ENCODE peak calls at places on chromosomes 4 and X, in five cellular contexts. U is neural progenitor cell, K is hepatocyte, W is retinal pigment epithelial cell, T is body of pancreas. X is an unnamed sample.

GRCh38 chr4:10098770-10099139 is 17.8 kb downstream of the WDR1 start:
- DNase-seq in U (no peak), K (no peak), W (no peak), T (no peak), X (peak; percentile 58)

GRCh38 chr4:76377922-76378321 is 43.0 kb downstream of the CCDC158 start:
- DNase-seq in U (peak; percentile 69), K (peak; percentile 78), W (peak; percentile 1), T (peak; percentile 48), X (peak; percentile 57)

GRCh38 chr4:78722880-78723279 is 53.3 kb upstream of the BMP2K start:
- DNase-seq in U (no peak), K (no peak), W (no peak), T (no peak), X (no peak)

GRCh38 chr4:145619639-145619996 is 433 bp downstream of the MMAA start:
- DNase-seq in U (no peak), K (peak; percentile 75), W (no peak), T (peak; percentile 84), X (peak; percentile 53)

GRCh38 chr4:69124941-69125340 is 28.7 kb downstream of the UGT2B7 start:
- DNase-seq in U (no peak), K (no peak), W (no peak), T (no peak), X (no peak)

GRCh38 chr4:76779740-76780459 is 118.0 kb downstream of the SOWAHB start:
- DNase-seq in U (no peak), K (no peak), W (no peak), T (no peak), X (no peak)

GRCh38 chrX:152632445-152633097 is 5.1 kb upstream of the GABRQ start:
- DNase-seq in U (peak; percentile 42), K (peak; percentile 55), W (no peak), T (peak; percentile 58), X (peak; percentile 48)

GRCh38 chrX:13287816-13288215 is 32.0 kb downstream of the ATXN3L start:
- DNase-seq in U (no peak), K (no peak), W (peak; percentile 64), T (no peak), X (peak; percentile 56)

GRCh38 chr4:112840061-112840460 is 203.1 kb downstream of the LARP7 start:
- DNase-seq in U (no peak), K (no peak), W (no peak), T (no peak), X (peak; percentile 10)

GRCh38 chr4:166091914-166092510 is 219.0 kb downstream of the TLL1 start:
- DNase-seq in U (peak; percentile 65), K (peak; percentile 65), W (no peak), T (no peak), X (peak; percentile 73)

GRCh38 chrX:26651755-26652154 is 435.8 kb downstream of the MAGEB5 start:
- DNase-seq in U (no peak), K (no peak), W (no peak), T (no peak), X (no peak)

GRCh38 chr4:30396772-30397475 is 323.2 kb upstream of the PCDH7 start:
- DNase-seq in U (no peak), K (no peak), W (no peak), T (no peak), X (peak; percentile 86)

GRCh38 chrX:31147175-31147574 is 75.3 kb upstream of the FTHL17 start:
- DNase-seq in U (peak; percentile 54), K (no peak), W (no peak), T (no peak), X (no peak)

GRCh38 chrX:41559662-41560061 is 112.5 kb downstream of the NYX start:
- DNase-seq in U (no peak), K (peak; percentile 11), W (peak; percentile 15), T (no peak), X (peak; percentile 90)

GRCh38 chr4:59818656-59819055 is 1381.5 kb upstream of the ADGRL3 start:
- DNase-seq in U (no peak), K (no peak), W (no peak), T (no peak), X (no peak)

GRCh38 chrX:32524385-32524784 is 687.0 kb downstream of the DMD start:
- DNase-seq in U (no peak), K (no peak), W (no peak), T (no peak), X (no peak)

GRCh38 chrX:11105080-11105479 is 6.1 kb upstream of the HCCS start:
- DNase-seq in U (no peak), K (no peak), W (no peak), T (no peak), X (peak; percentile 43)

GRCh38 chr4:139978692-139979091 is 175.3 kb downstream of the MAML3 start:
- DNase-seq in U (no peak), K (no peak), W (no peak), T (no peak), X (no peak)

GRCh38 chr4:160117686-160118085 is 1014.8 kb downstream of the RAPGEF2 start:
- DNase-seq in U (no peak), K (no peak), W (no peak), T (no peak), X (no peak)

GRCh38 chrX:126065901-126066660 is 100.0 kb downstream of the DCAF12L2 start:
- DNase-seq in U (no peak), K (no peak), W (no peak), T (no peak), X (no peak)

GRCh38 chr4:122689972-122690371 is 42.5 kb upstream of the BBS12 start:
- DNase-seq in U (no peak), K (no peak), W (no peak), T (no peak), X (no peak)

GRCh38 chrX:153582896-153583295 is 16.0 kb downstream of the CCNQ start:
- DNase-seq in U (peak; percentile 53), K (peak; percentile 46), W (no peak), T (no peak), X (peak; percentile 39)

GRCh38 chrX:115372026-115372610 is 82.6 kb downstream of the LUZP4 start:
- DNase-seq in U (peak; percentile 50), K (peak; percentile 73), W (no peak), T (no peak), X (peak; percentile 78)

GRCh38 chr4:78749258-78749971 is 26.7 kb upstream of the BMP2K start:
- DNase-seq in U (no peak), K (no peak), W (peak; percentile 37), T (no peak), X (no peak)

GRCh38 chrX:44828008-44828605 is 15.7 kb upstream of the DUSP21 start:
- DNase-seq in U (no peak), K (no peak), W (no peak), T (no peak), X (peak; percentile 70)

GRCh38 chr4:140133576-140133975 is 20.4 kb downstream of the MAML3 start:
- DNase-seq in U (no peak), K (no peak), W (no peak), T (no peak), X (no peak)

GRCh38 chrX:39839371-39839770 is 258.4 kb downstream of the BCOR start:
- DNase-seq in U (no peak), K (no peak), W (no peak), T (no peak), X (no peak)

GRCh38 chrX:10098235-10098819 is 58.4 kb upstream of the CLCN4 start:
- DNase-seq in U (no peak), K (no peak), W (no peak), T (no peak), X (no peak)

GRCh38 chrX:123731987-123732678 is 719 bp downstream of the THOC2 start:
- DNase-seq in U (peak; percentile 23), K (peak; percentile 41), W (no peak), T (peak; percentile 11), X (no peak)

GRCh38 chr4:8239226-8239625 is 30.3 kb upstream of the HTRA3 start:
- DNase-seq in U (no peak), K (no peak), W (no peak), T (no peak), X (no peak)
- H3K4me3 ChIP-seq in U (no peak overlapping the region), K (no peak overlapping the region), W (no peak overlapping the region), T (no peak overlapping the region), X (no peak overlapping the region)

GRCh38 chr4:110503588-110504435 is 27.9 kb downstream of the ENPEP start:
- DNase-seq in U (no peak), K (no peak), W (no peak), T (no peak), X (peak; percentile 30)
- TF ChIP-seq CTCF in U (no peak), K (no peak), W (no peak), T (no peak), X (peak; percentile 3)

DNA sequence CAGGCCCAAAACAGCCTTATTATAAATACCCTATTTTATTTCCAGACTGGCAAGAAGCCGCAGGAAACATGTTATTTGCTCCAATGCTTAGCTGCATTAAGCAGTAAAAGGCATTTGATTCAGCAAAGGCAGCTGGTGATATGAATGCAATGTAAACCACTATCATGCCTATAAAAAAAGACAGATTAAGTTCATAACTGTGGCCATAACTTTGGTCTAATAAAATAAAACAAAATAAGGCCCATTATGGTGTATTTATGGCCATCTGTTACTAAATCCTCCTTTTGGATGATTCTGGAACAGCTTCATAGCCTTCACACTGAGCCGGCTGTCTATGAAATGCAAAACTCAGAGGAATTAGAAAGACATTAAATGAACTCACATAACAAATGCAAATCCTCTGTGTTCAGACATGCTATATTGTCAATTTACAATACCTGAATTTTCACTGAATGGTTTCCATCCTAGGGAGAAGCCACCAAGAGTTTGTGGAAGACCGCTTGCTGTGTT is 223.7 kb upstream of the FAT4 start:
- DNase-seq in U (no peak), K (no peak), W (no peak), T (no peak), X (no peak)
- H3K4me3 ChIP-seq in U (no peak overlapping the region), K (no peak overlapping the region), W (no peak overlapping the region), T (no peak overlapping the region), X (no peak overlapping the region)

DNA sequence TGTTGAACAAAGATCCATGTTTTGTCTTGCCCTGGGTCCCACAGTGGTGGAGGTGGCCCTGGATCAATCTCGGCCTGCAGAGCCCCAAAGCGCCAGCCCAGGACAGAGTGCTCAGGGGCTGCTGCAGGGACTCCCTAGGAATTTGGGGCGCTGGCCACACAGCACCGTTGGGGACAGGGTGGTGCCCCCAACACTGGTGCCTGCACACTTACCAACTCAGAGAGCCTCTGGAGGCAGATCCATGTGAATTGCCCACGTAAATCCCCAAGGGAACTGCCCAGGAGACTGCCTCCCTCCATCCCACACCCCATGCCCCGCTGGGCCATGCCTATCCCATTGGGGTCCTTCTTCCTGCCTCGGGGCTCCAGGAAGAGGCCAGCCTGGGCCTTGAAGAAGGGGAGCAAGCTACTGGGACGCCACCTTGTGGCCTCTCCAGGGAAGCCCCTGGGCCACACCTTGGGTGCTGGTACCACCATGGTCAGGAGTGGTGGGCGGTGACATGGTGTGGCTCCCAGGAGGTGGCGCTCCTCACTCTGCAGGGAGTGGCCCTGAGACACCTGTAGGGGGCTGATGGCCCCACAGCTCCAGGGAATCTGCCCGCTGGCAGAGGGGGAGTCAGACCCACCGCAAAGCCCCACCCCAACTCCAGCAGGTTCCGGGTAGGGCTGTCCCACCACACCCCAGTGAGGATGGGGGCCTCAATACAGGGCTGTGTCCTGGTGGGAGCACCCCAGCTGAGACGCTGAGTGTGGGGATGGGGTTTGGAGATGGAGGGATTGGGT is 22.8 kb downstream of the CFAP99 start:
- DNase-seq in U (peak; percentile 81), K (peak; percentile 70), W (peak; percentile 37), T (peak; percentile 67), X (peak; percentile 70)
- TF ChIP-seq CTCF in U (peak; percentile 76), K (peak; percentile 63), W (peak; percentile 95), T (peak; percentile 50), X (peak; percentile 82)

GRCh38 chrX:48598645-48599044 is 1.4 kb downstream of the WDR13 start:
- DNase-seq in U (no peak), K (no peak), W (no peak), T (no peak), X (no peak)
- H3K4me3 ChIP-seq in U (no peak overlapping the region), K (no peak overlapping the region), W (peak overlapping the region; percentile 70), T (no peak overlapping the region), X (peak overlapping the region; percentile 65)